ENCODE peak calls at places on chromosomes 11 and 22, in seven cellular contexts. One of them, this sample, is unnamed.

GRCh38 chr11:55942785-55943392 is 6.7 kb upstream of the OR5I1 start:
- DNase-seq in neuronal stem cell: peak
- DNase-seq in IMR-90: peak
- DNase-seq in mesenchymal stem cell: peak
- DNase-seq in H9: no peak
- DNase-seq in H1: no peak
- DNase-seq in trophoblast cell: peak
- DNase-seq in this sample: peak

GRCh38 chr11:45879803-45880685 is 5.4 kb upstream of the MAPK8IP1 start:
- DNase-seq in neuronal stem cell: no peak
- DNase-seq in IMR-90: peak
- DNase-seq in mesenchymal stem cell: peak
- DNase-seq in H9: no peak
- DNase-seq in H1: no peak
- DNase-seq in trophoblast cell: no peak
- DNase-seq in this sample: no peak

GRCh38 chr22:26610072-26610958 is 7.5 kb downstream of the CRYBB1 start:
- DNase-seq in neuronal stem cell: no peak
- DNase-seq in IMR-90: peak
- DNase-seq in mesenchymal stem cell: peak
- DNase-seq in H9: no peak
- DNase-seq in H1: no peak
- DNase-seq in trophoblast cell: no peak
- DNase-seq in this sample: no peak

GRCh38 chr11:10459029-10459970 is 4.2 kb downstream of the AMPD3 start:
- DNase-seq in neuronal stem cell: no peak
- DNase-seq in IMR-90: no peak
- DNase-seq in mesenchymal stem cell: peak
- DNase-seq in H9: peak
- DNase-seq in H1: peak
- DNase-seq in trophoblast cell: no peak
- DNase-seq in this sample: peak

GRCh38 chr11:71451596-71452353 is 1.2 kb upstream of the NADSYN1 start:
- DNase-seq in neuronal stem cell: no peak
- DNase-seq in IMR-90: no peak
- DNase-seq in mesenchymal stem cell: no peak
- DNase-seq in H9: peak
- DNase-seq in H1: no peak
- DNase-seq in trophoblast cell: no peak
- DNase-seq in this sample: peak

GRCh38 chr11:73350908-73351636 is 25.1 kb upstream of the RELT start:
- DNase-seq in neuronal stem cell: no peak
- DNase-seq in IMR-90: peak
- DNase-seq in mesenchymal stem cell: peak
- DNase-seq in H9: peak
- DNase-seq in H1: peak
- DNase-seq in trophoblast cell: peak
- DNase-seq in this sample: peak

GRCh38 chr11:42315267-42315666 is 855.8 kb upstream of the LRRC4C start:
- DNase-seq in neuronal stem cell: no peak
- DNase-seq in IMR-90: no peak
- DNase-seq in mesenchymal stem cell: peak
- DNase-seq in H9: no peak
- DNase-seq in H1: no peak
- DNase-seq in trophoblast cell: no peak
- DNase-seq in this sample: no peak

GRCh38 chr11:86784247-86784681 is 16.1 kb upstream of the PRSS23 start:
- DNase-seq in neuronal stem cell: no peak
- DNase-seq in IMR-90: peak
- DNase-seq in mesenchymal stem cell: peak
- DNase-seq in H9: no peak
- DNase-seq in H1: no peak
- DNase-seq in trophoblast cell: no peak
- DNase-seq in this sample: no peak

GRCh38 chr11:69909561-69910518 is 90.6 kb upstream of the FGF3 start:
- DNase-seq in neuronal stem cell: no peak
- DNase-seq in IMR-90: no peak
- DNase-seq in mesenchymal stem cell: no peak
- DNase-seq in H9: no peak
- DNase-seq in H1: peak
- DNase-seq in trophoblast cell: no peak
- DNase-seq in this sample: no peak

GRCh38 chr11:86421976-86422770 is 47.5 kb downstream of the CCDC81 start:
- DNase-seq in neuronal stem cell: no peak
- DNase-seq in IMR-90: no peak
- DNase-seq in mesenchymal stem cell: no peak
- DNase-seq in H9: no peak
- DNase-seq in H1: no peak
- DNase-seq in trophoblast cell: peak
- DNase-seq in this sample: peak

GRCh38 chr11:132131051-132131450 is 760.6 kb downstream of the NTM start:
- DNase-seq in neuronal stem cell: no peak
- DNase-seq in IMR-90: no peak
- DNase-seq in mesenchymal stem cell: no peak
- DNase-seq in H9: no peak
- DNase-seq in H1: no peak
- DNase-seq in trophoblast cell: no peak
- DNase-seq in this sample: no peak

GRCh38 chr22:23179381-23180294 is 671 bp upstream of the BCR start:
- DNase-seq in neuronal stem cell: no peak
- DNase-seq in IMR-90: no peak
- DNase-seq in mesenchymal stem cell: no peak
- DNase-seq in H9: no peak
- DNase-seq in H1: no peak
- DNase-seq in trophoblast cell: peak
- DNase-seq in this sample: peak

GRCh38 chr11:101718406-101718805 is 134.6 kb upstream of the TRPC6 start:
- DNase-seq in neuronal stem cell: no peak
- DNase-seq in IMR-90: peak
- DNase-seq in mesenchymal stem cell: peak
- DNase-seq in H9: no peak
- DNase-seq in H1: no peak
- DNase-seq in trophoblast cell: no peak
- DNase-seq in this sample: no peak

GRCh38 chr11:130449996-130450419 is 1.6 kb downstream of the ADAMTS15 start:
- DNase-seq in neuronal stem cell: no peak
- DNase-seq in IMR-90: peak
- DNase-seq in mesenchymal stem cell: peak
- DNase-seq in H9: peak
- DNase-seq in H1: peak
- DNase-seq in trophoblast cell: peak
- DNase-seq in this sample: peak

GRCh38 chr11:35145249-35145648 is 6.3 kb downstream of the CD44 start:
- DNase-seq in neuronal stem cell: no peak
- DNase-seq in IMR-90: peak
- DNase-seq in mesenchymal stem cell: peak
- DNase-seq in H9: no peak
- DNase-seq in H1: no peak
- DNase-seq in trophoblast cell: no peak
- DNase-seq in this sample: no peak

GRCh38 chr22:48957311-48957986 is 870.2 kb downstream of the BRD1 start:
- DNase-seq in neuronal stem cell: no peak
- DNase-seq in IMR-90: no peak
- DNase-seq in mesenchymal stem cell: no peak
- DNase-seq in H9: peak
- DNase-seq in H1: no peak
- DNase-seq in trophoblast cell: no peak
- DNase-seq in this sample: no peak

GRCh38 chr11:63680842-63681207 is 475 bp upstream of the RTN3 start:
- DNase-seq in neuronal stem cell: no peak
- DNase-seq in IMR-90: no peak
- DNase-seq in mesenchymal stem cell: no peak
- DNase-seq in H9: no peak
- DNase-seq in H1: no peak
- DNase-seq in trophoblast cell: no peak
- DNase-seq in this sample: peak

GRCh38 chr22:41799486-41800347 is 762 bp upstream of the CCDC134 start:
- DNase-seq in neuronal stem cell: peak
- DNase-seq in IMR-90: no peak
- DNase-seq in mesenchymal stem cell: no peak
- DNase-seq in H9: peak
- DNase-seq in H1: peak
- DNase-seq in trophoblast cell: peak
- DNase-seq in this sample: no peak

GRCh38 chr11:130715085-130715932 is 201.0 kb downstream of the SNX19 start:
- DNase-seq in neuronal stem cell: no peak
- DNase-seq in IMR-90: no peak
- DNase-seq in mesenchymal stem cell: no peak
- DNase-seq in H9: no peak
- DNase-seq in H1: no peak
- DNase-seq in trophoblast cell: no peak
- DNase-seq in this sample: no peak

GRCh38 chr11:4714300-4714699 is 9.7 kb downstream of the MMP26 start:
- DNase-seq in neuronal stem cell: no peak
- DNase-seq in IMR-90: no peak
- DNase-seq in mesenchymal stem cell: no peak
- DNase-seq in H9: no peak
- DNase-seq in H1: no peak
- DNase-seq in trophoblast cell: no peak
- DNase-seq in this sample: no peak

GRCh38 chr11:56819916-56820315 is 71.4 kb upstream of the OR9G4 start:
- DNase-seq in neuronal stem cell: no peak
- DNase-seq in IMR-90: no peak
- DNase-seq in mesenchymal stem cell: no peak
- DNase-seq in H9: no peak
- DNase-seq in H1: no peak
- DNase-seq in trophoblast cell: no peak
- DNase-seq in this sample: no peak

DNA sequence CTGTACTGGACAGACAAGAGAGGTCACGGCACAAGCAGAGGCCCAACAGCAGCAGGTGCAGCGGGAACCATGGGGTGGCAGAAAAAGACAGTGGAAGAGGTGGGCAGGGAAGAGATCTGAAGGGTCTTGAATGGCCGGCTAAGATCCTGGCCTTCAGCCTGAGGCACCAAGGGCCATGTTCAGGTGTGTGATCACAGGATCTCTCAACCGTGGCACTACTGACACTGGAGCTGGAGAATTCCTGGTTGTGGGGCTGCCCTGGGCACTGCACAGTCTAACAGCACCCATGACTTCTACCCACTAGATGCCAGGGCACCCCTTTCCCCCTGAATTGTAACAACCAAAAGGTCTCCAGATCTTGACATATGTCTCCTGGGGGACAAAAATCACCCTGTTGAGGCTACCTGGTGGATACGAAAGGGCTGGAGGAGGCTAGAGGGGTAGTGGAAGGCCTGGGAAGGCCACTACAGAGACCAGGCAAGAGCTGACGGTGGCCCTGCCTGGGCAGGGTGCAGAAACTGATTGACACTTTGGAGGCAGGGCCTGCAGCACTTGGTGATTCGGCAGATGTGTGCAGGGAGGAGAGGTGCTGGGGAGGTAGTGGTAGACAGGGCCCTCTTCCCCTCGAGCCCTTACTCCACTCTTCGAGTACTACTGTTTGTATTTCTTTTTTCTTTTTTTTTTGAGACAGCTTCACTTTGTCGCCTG is 8.3 kb downstream of the CSNK1E start:
- DNase-seq in neuronal stem cell: no peak
- DNase-seq in IMR-90: no peak
- DNase-seq in mesenchymal stem cell: no peak
- DNase-seq in H9: no peak
- DNase-seq in H1: no peak
- DNase-seq in trophoblast cell: no peak
- DNase-seq in this sample: no peak
- H4K8ac ChIP-seq in neuronal stem cell: no peak
- H4K8ac ChIP-seq in IMR-90: no peak
- H4K8ac ChIP-seq in mesenchymal stem cell: no peak
- H4K8ac ChIP-seq in H9: no peak
- H4K8ac ChIP-seq in H1: no peak
- H4K8ac ChIP-seq in trophoblast cell: no peak
- H4K8ac ChIP-seq in this sample: no peak

GRCh38 chr22:31288496-31289235 is 3.6 kb downstream of the PIK3IP1 start:
- DNase-seq in neuronal stem cell: no peak
- DNase-seq in IMR-90: no peak
- DNase-seq in mesenchymal stem cell: peak
- DNase-seq in H9: no peak
- DNase-seq in H1: no peak
- DNase-seq in trophoblast cell: no peak
- DNase-seq in this sample: no peak
- H4K8ac ChIP-seq in neuronal stem cell: no peak
- H4K8ac ChIP-seq in IMR-90: no peak
- H4K8ac ChIP-seq in mesenchymal stem cell: no peak
- H4K8ac ChIP-seq in H9: no peak
- H4K8ac ChIP-seq in H1: no peak
- H4K8ac ChIP-seq in trophoblast cell: no peak
- H4K8ac ChIP-seq in this sample: no peak

GRCh38 chr22:44158766-44159165 is 22.0 kb upstream of the PARVG start:
- DNase-seq in neuronal stem cell: no peak
- DNase-seq in IMR-90: no peak
- DNase-seq in mesenchymal stem cell: no peak
- DNase-seq in H9: no peak
- DNase-seq in H1: no peak
- DNase-seq in trophoblast cell: no peak
- DNase-seq in this sample: no peak

GRCh38 chr22:44157916-44158618 is 22.7 kb upstream of the PARVG start:
- DNase-seq in neuronal stem cell: no peak
- DNase-seq in IMR-90: no peak
- DNase-seq in mesenchymal stem cell: no peak
- DNase-seq in H9: no peak
- DNase-seq in H1: no peak
- DNase-seq in trophoblast cell: no peak
- DNase-seq in this sample: no peak

GRCh38 chr22:44159230-44159629 is 21.5 kb upstream of the PARVG start:
- DNase-seq in neuronal stem cell: no peak
- DNase-seq in IMR-90: no peak
- DNase-seq in mesenchymal stem cell: no peak
- DNase-seq in H9: no peak
- DNase-seq in H1: no peak
- DNase-seq in trophoblast cell: no peak
- DNase-seq in this sample: no peak

GRCh38 chr22:44160416-44160815 is 20.3 kb upstream of the PARVG start:
- DNase-seq in neuronal stem cell: no peak
- DNase-seq in IMR-90: no peak
- DNase-seq in mesenchymal stem cell: no peak
- DNase-seq in H9: no peak
- DNase-seq in H1: no peak
- DNase-seq in trophoblast cell: no peak
- DNase-seq in this sample: no peak

GRCh38 chr22:44159811-44160210 is 20.9 kb upstream of the PARVG start:
- DNase-seq in neuronal stem cell: no peak
- DNase-seq in IMR-90: no peak
- DNase-seq in mesenchymal stem cell: no peak
- DNase-seq in H9: no peak
- DNase-seq in H1: no peak
- DNase-seq in trophoblast cell: no peak
- DNase-seq in this sample: no peak
- H4K8ac ChIP-seq in neuronal stem cell: no peak
- H4K8ac ChIP-seq in IMR-90: no peak
- H4K8ac ChIP-seq in mesenchymal stem cell: no peak
- H4K8ac ChIP-seq in H9: no peak
- H4K8ac ChIP-seq in H1: no peak
- H4K8ac ChIP-seq in trophoblast cell: no peak
- H4K8ac ChIP-seq in this sample: no peak

DNA sequence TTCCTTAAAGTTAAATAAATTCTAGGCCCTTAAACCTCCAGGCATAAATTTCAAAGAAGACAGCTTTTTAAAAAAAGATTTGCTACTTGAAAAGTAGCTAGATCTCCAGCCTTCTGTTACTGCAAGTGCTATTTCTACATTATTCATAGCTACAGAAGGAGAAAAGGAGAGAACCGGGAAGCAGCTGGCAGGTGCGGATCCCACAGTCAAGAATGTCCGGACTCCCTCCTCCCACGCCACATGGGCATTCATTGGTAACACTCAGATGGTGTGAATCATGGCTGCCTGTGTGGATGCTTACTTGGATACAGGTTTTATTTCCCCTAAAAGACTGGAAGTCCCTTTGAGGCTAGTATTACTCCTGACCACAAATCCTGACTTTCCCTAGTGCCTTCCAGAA is 39.5 kb upstream of the YPEL1 start:
- DNase-seq in neuronal stem cell: no peak
- DNase-seq in IMR-90: peak
- DNase-seq in mesenchymal stem cell: no peak
- DNase-seq in H9: no peak
- DNase-seq in H1: no peak
- DNase-seq in trophoblast cell: no peak
- DNase-seq in this sample: no peak
- H4K8ac ChIP-seq in neuronal stem cell: no peak
- H4K8ac ChIP-seq in IMR-90: no peak
- H4K8ac ChIP-seq in mesenchymal stem cell: peak
- H4K8ac ChIP-seq in H9: no peak
- H4K8ac ChIP-seq in H1: no peak
- H4K8ac ChIP-seq in trophoblast cell: no peak
- H4K8ac ChIP-seq in this sample: no peak

This sample was measured in mesendoderm.